ENCODE peak calls at places on chromosomes 7 and 10, in five cellular contexts. N is left ventricle myocardium inferior, G is fibroblast of pulmonary artery, I is cardiac muscle cell, E is fibroblast of mammary gland. W is an unnamed sample.

GRCh38 chr10:132599712-132600111 is 62.1 kb downstream of the INPP5A start:
- DNase-seq in N (no peak), I (no peak), E (no peak), G (no peak), W (no peak)

GRCh38 chr10:87850742-87851205 is 12.6 kb downstream of the KLLN start:
- DNase-seq in G (peak; percentile 81), N (peak; percentile 45), E (peak; percentile 73), I (peak; percentile 83), W (no peak)

GRCh38 chr10:8049874-8050560 is 4.5 kb upstream of the GATA3 start:
- DNase-seq in G (no peak), E (no peak), I (no peak), N (no peak), W (no peak)

GRCh38 chr10:6721964-6722615 is 142.0 kb upstream of the PRKCQ start:
- DNase-seq in E (peak; percentile 99), I (peak; percentile 92), N (no peak), G (peak; percentile 95), W (peak; percentile 14)

GRCh38 chr10:50325449-50326188 is 74.3 kb upstream of the ASAH2 start:
- DNase-seq in N (peak; percentile 43), E (peak; percentile 98), I (peak; percentile 94), G (peak; percentile 96), W (no peak)

GRCh38 chr10:62082729-62083412 is 181.4 kb downstream of the ARID5B start:
- DNase-seq in G (peak; percentile 72), E (peak; percentile 66), N (no peak), I (peak; percentile 83), W (no peak)

GRCh38 chr10:78905015-78905939 is 163.5 kb upstream of the ZMIZ1 start:
- DNase-seq in I (no peak), N (no peak), G (no peak), E (no peak), W (no peak)

GRCh38 chr10:111295788-111296187 is 219.0 kb downstream of the ADRA2A start:
- DNase-seq in I (no peak), E (peak; percentile 5), N (no peak), G (no peak), W (no peak)

GRCh38 chr10:103917326-103918052 is 495 bp downstream of the STN1 start:
- DNase-seq in I (no peak), N (peak; percentile 56), G (no peak), E (peak; percentile 62), W (no peak)

GRCh38 chr10:15201589-15202300 is 33.3 kb upstream of the NMT2 start:
- DNase-seq in N (no peak), I (peak; percentile 47), E (peak; percentile 38), G (peak; percentile 30), W (no peak)

GRCh38 chr7:100765250-100765649 is 31.9 kb downstream of the ZAN start:
- DNase-seq in I (no peak), N (no peak), E (no peak), G (no peak), W (no peak)

GRCh38 chr7:37674534-37674933 is 9.0 kb upstream of the GPR141 start:
- DNase-seq in E (no peak), N (no peak), G (no peak), I (no peak), W (no peak)

GRCh38 chr10:46229144-46229563 is 57.6 kb upstream of the ANTXRL start:
- DNase-seq in I (peak; percentile 8), N (no peak), G (no peak), E (peak; percentile 5), W (no peak)

GRCh38 chr10:12730809-12731519 is 270.5 kb downstream of the CCDC3 start:
- DNase-seq in G (peak; percentile 56), I (peak; percentile 75), N (no peak), E (peak; percentile 68), W (no peak)

GRCh38 chr7:108308276-108308675 is 148.0 kb downstream of the NRCAM start:
- DNase-seq in G (no peak), E (peak; percentile 70), I (peak; percentile 55), N (no peak), W (no peak)

GRCh38 chr7:138798836-138799235 is 840 bp upstream of the ATP6V0A4 start:
- DNase-seq in N (no peak), E (no peak), G (no peak), I (no peak), W (no peak)

GRCh38 chr10:81920213-81920829 is 45.3 kb downstream of the NRG3 start:
- DNase-seq in N (no peak), I (no peak), G (no peak), E (no peak), W (no peak)

GRCh38 chr10:878333-878753 is 53.2 kb downstream of the LARP4B start:
- DNase-seq in E (peak; percentile 82), G (peak; percentile 28), N (no peak), I (peak; percentile 31), W (peak; percentile 70)

GRCh38 chr7:53119514-53119933 is 84.1 kb downstream of the POM121L12 start:
- DNase-seq in I (no peak), N (no peak), G (peak; percentile 0), E (no peak), W (no peak)

GRCh38 chr7:3312583-3312982 is 11.5 kb downstream of the SDK1 start:
- DNase-seq in G (no peak), E (no peak), I (no peak), N (no peak), W (no peak)

GRCh38 chr7:129643545-129644170 is 32.1 kb downstream of the NRF1 start:
- DNase-seq in E (no peak), I (no peak), N (no peak), G (no peak), W (no peak)

GRCh38 chr10:109934958-109935793 is 11.9 kb upstream of the XPNPEP1 start:
- DNase-seq in G (peak; percentile 86), N (no peak), I (peak; percentile 68), E (peak; percentile 69), W (no peak)

GRCh38 chr7:24152356-24152755 is 131.6 kb upstream of the NPY start:
- DNase-seq in I (no peak), G (no peak), E (no peak), N (no peak), W (peak; percentile 71)

GRCh38 chr7:137445998-137446397 is 102.5 kb upstream of the PTN start:
- DNase-seq in I (no peak), N (no peak), G (no peak), E (peak; percentile 30), W (no peak)
- TF ChIP-seq CTCF in I (no peak), N (no peak), G (no peak), E (no peak), W (no peak)

GRCh38 chr10:121783782-121784372 is 144.0 kb downstream of the ATE1 start:
- DNase-seq in N (no peak), I (no peak), G (no peak), E (no peak), W (no peak)
- H3K4me3 ChIP-seq in N (no peak overlapping the region), I (no peak overlapping the region), G (no peak overlapping the region), E (no peak overlapping the region), W (no peak overlapping the region)

GRCh38 chr10:52950578-52950977 is 178.0 kb upstream of the MBL2 start:
- DNase-seq in N (no peak), E (no peak), I (no peak), G (no peak), W (no peak)
- TF ChIP-seq CTCF in N (no peak), E (no peak), I (no peak), G (no peak), W (no peak)

GRCh38 chr7:70000747-70001348 is 402.6 kb downstream of the AUTS2 start:
- DNase-seq in I (no peak), E (no peak), N (no peak), G (no peak), W (no peak)

GRCh38 chr7:70005885-70006284 is 407.6 kb downstream of the AUTS2 start:
- DNase-seq in I (no peak), G (no peak), N (no peak), E (no peak), W (no peak)

DNA sequence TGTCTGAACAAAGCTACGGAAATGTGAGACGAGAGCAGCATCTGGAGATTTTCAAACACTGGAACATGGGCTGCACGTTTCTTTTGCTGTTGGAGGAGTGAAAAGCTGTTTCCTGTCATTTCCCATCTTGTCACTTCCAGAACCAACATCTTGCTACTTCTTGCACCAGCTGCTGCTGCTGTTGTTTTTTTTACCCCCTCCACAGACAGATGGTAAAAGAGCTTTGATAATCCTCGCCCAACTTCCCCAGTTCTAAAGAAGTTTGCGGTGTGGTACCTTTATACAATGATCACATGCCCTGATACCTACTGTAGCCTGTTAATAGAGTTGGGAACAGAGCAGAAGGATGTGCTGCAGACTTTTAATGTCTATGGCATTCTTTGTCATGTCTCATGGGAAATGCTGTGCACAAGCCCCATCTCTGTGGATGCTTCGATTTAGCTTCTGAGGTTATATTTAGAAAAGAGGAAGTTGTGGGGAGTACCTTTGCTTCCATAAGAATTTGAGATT is 408.2 kb downstream of the AUTS2 start:
- DNase-seq in E (no peak), I (peak; percentile 73), G (peak; percentile 20), N (no peak), W (no peak)
- H3K4me3 ChIP-seq in E (no peak overlapping the region), I (no peak overlapping the region), G (no peak overlapping the region), N (no peak overlapping the region), W (no peak overlapping the region)